ENCODE peak calls at places on chromosomes 3 and 15, in seven cellular contexts. One of them, this sample, is unnamed.

GRCh38 chr3:134754768-134755559 is 40.1 kb upstream of the EPHB1 start:
- DNase-seq in stimulated activated CD8-positive, alpha-beta memory T cell treated with anti-CD3 and anti-CD28 coated beads, Interleukin-12 subunit alpha, Interleukin-12 subunit beta, amount 100 ng/mL, for 4 hours: no peak
- DNase-seq in breast epithelium: no peak
- DNase-seq in Calu3: peak; percentile 79
- DNase-seq in fibroblast of the conjunctiva: no peak
- DNase-seq in left colon: peak; percentile 32
- DNase-seq in left lung: no peak
- DNase-seq in this sample: peak; percentile 11

GRCh38 chr15:52464040-52464439 is 64.6 kb downstream of the MYO5A start:
- DNase-seq in stimulated activated CD8-positive, alpha-beta memory T cell treated with anti-CD3 and anti-CD28 coated beads, Interleukin-12 subunit alpha, Interleukin-12 subunit beta, amount 100 ng/mL, for 4 hours: no peak
- DNase-seq in left colon: no peak
- DNase-seq in breast epithelium: no peak
- DNase-seq in left lung: no peak
- DNase-seq in Calu3: no peak
- DNase-seq in fibroblast of the conjunctiva: no peak
- DNase-seq in this sample: no peak

GRCh38 chr3:13140596-13140995 is 67.4 kb upstream of the IQSEC1 start:
- DNase-seq in left lung: peak; percentile 55
- DNase-seq in left colon: no peak
- DNase-seq in stimulated activated CD8-positive, alpha-beta memory T cell treated with anti-CD3 and anti-CD28 coated beads, Interleukin-12 subunit alpha, Interleukin-12 subunit beta, amount 100 ng/mL, for 4 hours: no peak
- DNase-seq in fibroblast of the conjunctiva: no peak
- DNase-seq in breast epithelium: no peak
- DNase-seq in Calu3: no peak
- DNase-seq in this sample: no peak

GRCh38 chr3:52752045-52752660 is 18.6 kb downstream of the NEK4 start:
- DNase-seq in stimulated activated CD8-positive, alpha-beta memory T cell treated with anti-CD3 and anti-CD28 coated beads, Interleukin-12 subunit alpha, Interleukin-12 subunit beta, amount 100 ng/mL, for 4 hours: no peak
- DNase-seq in fibroblast of the conjunctiva: no peak
- DNase-seq in breast epithelium: no peak
- DNase-seq in left colon: no peak
- DNase-seq in Calu3: no peak
- DNase-seq in left lung: no peak
- DNase-seq in this sample: no peak

GRCh38 chr3:124142389-124142970 is 150.6 kb upstream of the ROPN1 start:
- DNase-seq in left lung: no peak
- DNase-seq in left colon: no peak
- DNase-seq in Calu3: no peak
- DNase-seq in fibroblast of the conjunctiva: no peak
- DNase-seq in breast epithelium: no peak
- DNase-seq in stimulated activated CD8-positive, alpha-beta memory T cell treated with anti-CD3 and anti-CD28 coated beads, Interleukin-12 subunit alpha, Interleukin-12 subunit beta, amount 100 ng/mL, for 4 hours: no peak
- DNase-seq in this sample: no peak

GRCh38 chr15:65333441-65333820 is 29.0 kb downstream of the RNU5B-1 start:
- DNase-seq in fibroblast of the conjunctiva: no peak
- DNase-seq in left lung: no peak
- DNase-seq in breast epithelium: no peak
- DNase-seq in Calu3: no peak
- DNase-seq in left colon: no peak
- DNase-seq in stimulated activated CD8-positive, alpha-beta memory T cell treated with anti-CD3 and anti-CD28 coated beads, Interleukin-12 subunit alpha, Interleukin-12 subunit beta, amount 100 ng/mL, for 4 hours: no peak
- DNase-seq in this sample: no peak

GRCh38 chr3:178618197-178618596 is 82.0 kb downstream of the KCNMB2 start:
- DNase-seq in left colon: no peak
- DNase-seq in fibroblast of the conjunctiva: peak; percentile 16
- DNase-seq in breast epithelium: no peak
- DNase-seq in Calu3: no peak
- DNase-seq in stimulated activated CD8-positive, alpha-beta memory T cell treated with anti-CD3 and anti-CD28 coated beads, Interleukin-12 subunit alpha, Interleukin-12 subunit beta, amount 100 ng/mL, for 4 hours: no peak
- DNase-seq in left lung: no peak
- DNase-seq in this sample: no peak

GRCh38 chr3:185552358-185552877 is at the start of gene LIPH:
- DNase-seq in stimulated activated CD8-positive, alpha-beta memory T cell treated with anti-CD3 and anti-CD28 coated beads, Interleukin-12 subunit alpha, Interleukin-12 subunit beta, amount 100 ng/mL, for 4 hours: no peak
- DNase-seq in breast epithelium: peak; percentile 32
- DNase-seq in left colon: peak; percentile 55
- DNase-seq in Calu3: peak; percentile 86
- DNase-seq in fibroblast of the conjunctiva: no peak
- DNase-seq in left lung: no peak
- DNase-seq in this sample: peak; percentile 82

GRCh38 chr3:194118920-194119319 is 17.0 kb upstream of the HES1 start:
- DNase-seq in left lung: no peak
- DNase-seq in fibroblast of the conjunctiva: no peak
- DNase-seq in left colon: no peak
- DNase-seq in Calu3: no peak
- DNase-seq in stimulated activated CD8-positive, alpha-beta memory T cell treated with anti-CD3 and anti-CD28 coated beads, Interleukin-12 subunit alpha, Interleukin-12 subunit beta, amount 100 ng/mL, for 4 hours: no peak
- DNase-seq in breast epithelium: no peak
- DNase-seq in this sample: no peak

GRCh38 chr15:77370580-77370979 is 49.3 kb downstream of the PEAK1 start:
- DNase-seq in left lung: no peak
- DNase-seq in stimulated activated CD8-positive, alpha-beta memory T cell treated with anti-CD3 and anti-CD28 coated beads, Interleukin-12 subunit alpha, Interleukin-12 subunit beta, amount 100 ng/mL, for 4 hours: no peak
- DNase-seq in breast epithelium: no peak
- DNase-seq in Calu3: no peak
- DNase-seq in fibroblast of the conjunctiva: no peak
- DNase-seq in left colon: no peak
- DNase-seq in this sample: no peak

GRCh38 chr3:12961007-12961725 is 112.1 kb downstream of the IQSEC1 start:
- DNase-seq in Calu3: no peak
- DNase-seq in left lung: peak; percentile 33
- DNase-seq in left colon: no peak
- DNase-seq in fibroblast of the conjunctiva: no peak
- DNase-seq in breast epithelium: no peak
- DNase-seq in stimulated activated CD8-positive, alpha-beta memory T cell treated with anti-CD3 and anti-CD28 coated beads, Interleukin-12 subunit alpha, Interleukin-12 subunit beta, amount 100 ng/mL, for 4 hours: no peak
- DNase-seq in this sample: no peak

GRCh38 chr3:112818289-112818688 is 28.4 kb downstream of the CD200R1L start:
- DNase-seq in left colon: no peak
- DNase-seq in Calu3: no peak
- DNase-seq in left lung: no peak
- DNase-seq in stimulated activated CD8-positive, alpha-beta memory T cell treated with anti-CD3 and anti-CD28 coated beads, Interleukin-12 subunit alpha, Interleukin-12 subunit beta, amount 100 ng/mL, for 4 hours: no peak
- DNase-seq in fibroblast of the conjunctiva: peak; percentile 22
- DNase-seq in breast epithelium: no peak
- DNase-seq in this sample: no peak

GRCh38 chr15:93327364-93327763 is 238.4 kb upstream of the RGMA start:
- DNase-seq in fibroblast of the conjunctiva: no peak
- DNase-seq in stimulated activated CD8-positive, alpha-beta memory T cell treated with anti-CD3 and anti-CD28 coated beads, Interleukin-12 subunit alpha, Interleukin-12 subunit beta, amount 100 ng/mL, for 4 hours: no peak
- DNase-seq in left lung: no peak
- DNase-seq in breast epithelium: no peak
- DNase-seq in Calu3: no peak
- DNase-seq in left colon: no peak
- DNase-seq in this sample: no peak

GRCh38 chr3:48157950-48158376 is 30.3 kb downstream of the CDC25A start:
- DNase-seq in left colon: peak; percentile 61
- DNase-seq in left lung: no peak
- DNase-seq in Calu3: peak; percentile 45
- DNase-seq in fibroblast of the conjunctiva: peak; percentile 54
- DNase-seq in breast epithelium: no peak
- DNase-seq in stimulated activated CD8-positive, alpha-beta memory T cell treated with anti-CD3 and anti-CD28 coated beads, Interleukin-12 subunit alpha, Interleukin-12 subunit beta, amount 100 ng/mL, for 4 hours: no peak
- DNase-seq in this sample: peak; percentile 51